ENCODE peak calls at places on chromosomes 5 and 9, in five cellular contexts. One of them, this sample, is unnamed.

GRCh38 chr9:72207278-72207677 is 58.0 kb downstream of the GDA start:
- DNase-seq in MM.1S: no peak
- DNase-seq in heart right ventricle: no peak
- DNase-seq in NB4: no peak
- DNase-seq in cardiac fibroblast: no peak
- DNase-seq in this sample: no peak

GRCh38 chr5:89343666-89344065 is 460.7 kb upstream of the MEF2C start:
- DNase-seq in MM.1S: peak; percentile 96
- DNase-seq in heart right ventricle: no peak
- DNase-seq in NB4: peak; percentile 7
- DNase-seq in cardiac fibroblast: peak; percentile 9
- DNase-seq in this sample: peak; percentile 10

GRCh38 chr5:79201206-79201605 is 34.7 kb upstream of the JMY start:
- DNase-seq in MM.1S: no peak
- DNase-seq in heart right ventricle: no peak
- DNase-seq in NB4: no peak
- DNase-seq in cardiac fibroblast: no peak
- DNase-seq in this sample: no peak

GRCh38 chr9:126788631-126789349 is 16.1 kb upstream of the ZBTB43 start:
- DNase-seq in MM.1S: peak; percentile 85
- DNase-seq in heart right ventricle: no peak
- DNase-seq in NB4: peak; percentile 10
- DNase-seq in cardiac fibroblast: peak; percentile 78
- DNase-seq in this sample: no peak

GRCh38 chr9:21255538-21256212 is 15.9 kb upstream of the IFNA14 start:
- DNase-seq in MM.1S: peak; percentile 6
- DNase-seq in heart right ventricle: no peak
- DNase-seq in NB4: no peak
- DNase-seq in cardiac fibroblast: no peak
- DNase-seq in this sample: no peak

GRCh38 chr5:168449166-168449565 is 37.1 kb upstream of the RARS1 start:
- DNase-seq in MM.1S: no peak
- DNase-seq in heart right ventricle: no peak
- DNase-seq in NB4: no peak
- DNase-seq in cardiac fibroblast: no peak
- DNase-seq in this sample: no peak

GRCh38 chr5:39231705-39232525 is 12.6 kb upstream of the FYB1 start:
- DNase-seq in MM.1S: peak; percentile 89
- DNase-seq in heart right ventricle: no peak
- DNase-seq in NB4: no peak
- DNase-seq in cardiac fibroblast: peak; percentile 69
- DNase-seq in this sample: no peak

GRCh38 chr5:173281910-173282309 is 46.3 kb downstream of the STC2 start:
- DNase-seq in MM.1S: no peak
- DNase-seq in heart right ventricle: peak; percentile 36
- DNase-seq in NB4: peak; percentile 47
- DNase-seq in cardiac fibroblast: peak; percentile 40
- DNase-seq in this sample: no peak

GRCh38 chr9:89903076-89903475 is 298.3 kb downstream of the GADD45G start:
- DNase-seq in MM.1S: no peak
- DNase-seq in heart right ventricle: no peak
- DNase-seq in NB4: no peak
- DNase-seq in cardiac fibroblast: no peak
- DNase-seq in this sample: no peak

GRCh38 chr5:58002318-58002717 is 457.6 kb downstream of the PLK2 start:
- DNase-seq in MM.1S: no peak
- DNase-seq in heart right ventricle: no peak
- DNase-seq in NB4: no peak
- DNase-seq in cardiac fibroblast: peak; percentile 80
- DNase-seq in this sample: no peak

GRCh38 chr9:136697146-136697820 is 10.0 kb upstream of the AGPAT2 start:
- DNase-seq in MM.1S: no peak
- DNase-seq in heart right ventricle: no peak
- DNase-seq in NB4: no peak
- DNase-seq in cardiac fibroblast: peak; percentile 53
- DNase-seq in this sample: no peak

GRCh38 chr9:6045364-6045763 is 29.9 kb upstream of the RANBP6 start:
- DNase-seq in MM.1S: no peak
- DNase-seq in heart right ventricle: no peak
- DNase-seq in NB4: no peak
- DNase-seq in cardiac fibroblast: no peak
- DNase-seq in this sample: no peak

GRCh38 chr5:3230254-3230653 is 365.4 kb upstream of the IRX1 start:
- DNase-seq in MM.1S: no peak
- DNase-seq in heart right ventricle: no peak
- DNase-seq in NB4: no peak
- DNase-seq in cardiac fibroblast: no peak
- DNase-seq in this sample: no peak

GRCh38 chr5:38556115-38556598 is 289 bp downstream of the LIFR start:
- DNase-seq in MM.1S: no peak
- DNase-seq in heart right ventricle: no peak
- DNase-seq in NB4: no peak
- DNase-seq in cardiac fibroblast: no peak
- DNase-seq in this sample: no peak

GRCh38 chr5:82855893-82856292 is 221.3 kb downstream of the TMEM167A start:
- DNase-seq in MM.1S: no peak
- DNase-seq in heart right ventricle: no peak
- DNase-seq in NB4: no peak
- DNase-seq in cardiac fibroblast: no peak
- DNase-seq in this sample: no peak

GRCh38 chr5:142600092-142600491 is 85.8 kb downstream of the FGF1 start:
- DNase-seq in MM.1S: no peak
- DNase-seq in heart right ventricle: no peak
- DNase-seq in NB4: no peak
- DNase-seq in cardiac fibroblast: no peak
- DNase-seq in this sample: no peak
- H3K4me3 ChIP-seq in MM.1S: no peak overlapping the region
- H3K4me3 ChIP-seq in heart right ventricle: peak overlapping the region; percentile 37
- H3K4me3 ChIP-seq in NB4: no peak overlapping the region
- H3K4me3 ChIP-seq in cardiac fibroblast: no peak overlapping the region
- H3K4me3 ChIP-seq in this sample: no peak overlapping the region

GRCh38 chr5:36605241-36605640 is 1.2 kb upstream of the SLC1A3 start:
- DNase-seq in MM.1S: no peak
- DNase-seq in heart right ventricle: no peak
- DNase-seq in NB4: no peak
- DNase-seq in cardiac fibroblast: peak; percentile 44
- DNase-seq in this sample: no peak
- H3K4me3 ChIP-seq in MM.1S: no peak overlapping the region
- H3K4me3 ChIP-seq in heart right ventricle: no peak overlapping the region
- H3K4me3 ChIP-seq in NB4: no peak overlapping the region
- H3K4me3 ChIP-seq in cardiac fibroblast: no peak overlapping the region
- H3K4me3 ChIP-seq in this sample: no peak overlapping the region

DNA sequence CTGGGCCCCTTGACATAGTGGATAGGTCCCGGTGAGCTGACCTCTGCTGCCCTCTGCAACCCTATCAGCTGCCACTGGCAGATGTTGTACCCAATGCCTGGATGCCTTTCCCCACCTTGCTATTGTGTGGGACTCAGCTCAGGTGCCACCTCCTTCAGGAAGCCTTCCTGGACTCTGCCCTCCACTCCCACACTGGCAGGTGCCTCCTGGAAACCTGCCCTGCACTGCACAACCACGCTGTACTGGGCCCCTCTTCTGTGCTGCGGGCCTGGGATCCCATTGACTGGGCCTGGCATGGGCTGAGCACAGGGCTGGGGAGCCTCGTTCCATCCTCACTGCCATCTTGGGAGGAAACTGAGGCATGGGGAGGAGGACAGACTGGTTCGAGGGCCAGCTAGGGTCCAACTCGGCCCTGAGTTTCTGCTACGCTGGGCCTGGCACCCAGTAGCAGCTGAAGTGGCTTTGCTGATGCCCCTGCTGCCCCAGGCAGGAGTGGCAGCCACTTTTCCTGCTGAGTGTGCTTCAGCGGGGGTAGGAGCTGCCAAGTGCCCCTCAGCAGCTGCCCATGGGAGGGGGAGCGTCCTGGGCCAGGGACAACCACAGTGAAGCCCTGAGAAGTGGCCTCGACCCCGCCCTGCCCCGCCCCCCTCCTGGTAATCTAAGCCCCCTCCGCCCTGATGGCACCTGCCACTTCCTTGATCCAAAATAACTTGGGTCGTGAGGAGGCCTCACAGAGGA is 1.3 kb downstream of the AK1 start:
- DNase-seq in MM.1S: no peak
- DNase-seq in heart right ventricle: no peak
- DNase-seq in NB4: no peak
- DNase-seq in cardiac fibroblast: no peak
- DNase-seq in this sample: no peak
- H3K4me3 ChIP-seq in MM.1S: no peak overlapping the region
- H3K4me3 ChIP-seq in heart right ventricle: peak overlapping the region; percentile 69
- H3K4me3 ChIP-seq in NB4: no peak overlapping the region
- H3K4me3 ChIP-seq in cardiac fibroblast: no peak overlapping the region
- H3K4me3 ChIP-seq in this sample: peak overlapping the region; percentile 57

DNA sequence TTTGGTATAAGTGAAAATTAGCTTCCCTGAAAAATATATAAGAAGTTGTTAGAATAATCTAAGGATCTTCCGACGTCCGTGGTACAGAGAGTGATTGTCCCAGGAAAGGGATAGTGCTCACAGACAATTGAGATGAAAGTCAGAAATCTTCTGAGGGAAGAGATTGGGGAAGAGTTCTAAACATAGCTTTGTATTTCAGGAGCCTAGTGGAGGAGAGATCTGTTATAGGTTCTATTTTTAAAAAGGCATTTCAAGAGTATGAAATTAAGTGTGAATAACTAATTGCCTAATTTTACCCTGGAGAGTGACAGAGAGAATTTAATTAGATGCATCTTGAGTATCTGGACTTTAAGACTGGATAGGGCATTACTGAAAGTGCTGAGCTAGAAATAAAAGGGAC is 164.6 kb downstream of the ESM1 start:
- DNase-seq in MM.1S: no peak
- DNase-seq in heart right ventricle: no peak
- DNase-seq in NB4: no peak
- DNase-seq in cardiac fibroblast: no peak
- DNase-seq in this sample: no peak
- H3K4me3 ChIP-seq in MM.1S: no peak overlapping the region
- H3K4me3 ChIP-seq in heart right ventricle: no peak overlapping the region
- H3K4me3 ChIP-seq in NB4: no peak overlapping the region
- H3K4me3 ChIP-seq in cardiac fibroblast: no peak overlapping the region
- H3K4me3 ChIP-seq in this sample: no peak overlapping the region

GRCh38 chr9:91429501-91429900 is 5.9 kb upstream of the NFIL3 start:
- DNase-seq in MM.1S: peak; percentile 98
- DNase-seq in heart right ventricle: no peak
- DNase-seq in NB4: no peak
- DNase-seq in cardiac fibroblast: no peak
- DNase-seq in this sample: no peak
- H3K4me3 ChIP-seq in MM.1S: peak overlapping the region; percentile 86
- H3K4me3 ChIP-seq in heart right ventricle: no peak overlapping the region
- H3K4me3 ChIP-seq in NB4: no peak overlapping the region
- H3K4me3 ChIP-seq in cardiac fibroblast: no peak overlapping the region
- H3K4me3 ChIP-seq in this sample: no peak overlapping the region

GRCh38 chr5:75651575-75651974 is 40.3 kb downstream of the ANKDD1B start:
- DNase-seq in MM.1S: no peak
- DNase-seq in heart right ventricle: no peak
- DNase-seq in NB4: no peak
- DNase-seq in cardiac fibroblast: no peak
- DNase-seq in this sample: no peak

GRCh38 chr5:75648712-75649111 is 37.5 kb downstream of the ANKDD1B start:
- DNase-seq in MM.1S: no peak
- DNase-seq in heart right ventricle: no peak
- DNase-seq in NB4: no peak
- DNase-seq in cardiac fibroblast: no peak
- DNase-seq in this sample: no peak
- H3K4me3 ChIP-seq in MM.1S: no peak overlapping the region
- H3K4me3 ChIP-seq in heart right ventricle: no peak overlapping the region
- H3K4me3 ChIP-seq in NB4: no peak overlapping the region
- H3K4me3 ChIP-seq in cardiac fibroblast: no peak overlapping the region
- H3K4me3 ChIP-seq in this sample: no peak overlapping the region